ENCODE peak calls at places on chromosomes 2 and 18, in five cellular contexts. S is naive thymus-derived CD4-positive, alpha-beta T cell; Z is foreskin fibroblast; U is Calu3; B is sciatic nerve. T is an unnamed sample.

GRCh38 chr2:165522746-165523145 is 53.2 kb downstream of the CSRNP3 start:
- DNase-seq in S (no peak), B (no peak), U (no peak), Z (no peak), T (no peak)

GRCh38 chr2:45391866-45392265 is 219.2 kb downstream of the SRBD1 start:
- DNase-seq in Z (peak; percentile 25), S (no peak), B (no peak), U (no peak), T (no peak)

GRCh38 chr2:50674876-50675275 is 357.1 kb downstream of the NRXN1 start:
- DNase-seq in Z (no peak), S (no peak), B (no peak), U (peak; percentile 1), T (no peak)

GRCh38 chr18:48356909-48357631 is 52.1 kb downstream of the ZBTB7C start:
- DNase-seq in S (no peak), Z (no peak), B (no peak), U (no peak), T (peak; percentile 24)

GRCh38 chr2:192390401-192390800 is 195.7 kb upstream of the TMEFF2 start:
- DNase-seq in U (no peak), B (no peak), Z (no peak), S (no peak), T (no peak)

GRCh38 chr18:3950668-3951413 is 500.9 kb downstream of the TGIF1 start:
- DNase-seq in U (no peak), B (no peak), S (no peak), Z (no peak), T (no peak)

GRCh38 chr2:39266906-39267434 is 23.2 kb upstream of the CDKL4 start:
- DNase-seq in U (no peak), Z (no peak), B (no peak), S (no peak), T (no peak)

GRCh38 chr2:12347049-12347448 is 369.7 kb upstream of the TRIB2 start:
- DNase-seq in Z (no peak), B (no peak), S (no peak), U (no peak), T (no peak)

GRCh38 chr2:55154525-55155030 is 77.5 kb downstream of the CLHC1 start:
- DNase-seq in Z (no peak), U (no peak), S (no peak), B (no peak), T (no peak)

GRCh38 chr18:67281746-67282145 is 234.8 kb downstream of the DSEL start:
- DNase-seq in U (no peak), B (no peak), S (no peak), Z (no peak), T (no peak)

GRCh38 chr2:189234991-189235390 is 55.4 kb upstream of the COL5A2 start:
- DNase-seq in U (no peak), B (no peak), S (no peak), Z (peak; percentile 40), T (no peak)

GRCh38 chr18:76524900-76525698 is 30.1 kb upstream of the ZNF516 start:
- DNase-seq in B (no peak), U (peak; percentile 53), S (no peak), Z (no peak), T (no peak)

GRCh38 chr18:78769502-78770113 is 210.0 kb upstream of the SALL3 start:
- DNase-seq in S (no peak), Z (no peak), U (no peak), B (no peak), T (no peak)

GRCh38 chr18:11872479-11873136 is 21.4 kb downstream of the CHMP1B start:
- DNase-seq in Z (no peak), U (peak; percentile 50), S (no peak), B (no peak), T (peak; percentile 49)